ENCODE peak calls at places on chromosomes 3 and 15, in nine cellular contexts. M is sigmoid colon, K is A549, E is stomach, N is GM12878, G is SK-N-SH, S is K562, Z is HepG2, O is tibial nerve. Q is an unnamed sample. For H3K4me1, the result is how much of the 10 kb centered on the place peaks cover.

GRCh38 chr3:191356586-191357439 is 26.5 kb upstream of the UTS2B start:
- DNase-seq in K (no peak), Z (no peak), G (no peak), M (no peak), E (peak), O (no peak), S (no peak), N (no peak), Q (no peak)

GRCh38 chr15:76756371-76756770 is 148.8 kb downstream of the SCAPER start:
- DNase-seq in M (no peak), Z (no peak), E (no peak), N (no peak), G (no peak), S (no peak), K (no peak), O (no peak), Q (no peak)

GRCh38 chr3:71111784-71112440 is 471.6 kb downstream of the FOXP1 start:
- DNase-seq in O (no peak), N (no peak), Z (peak), K (no peak), G (no peak), E (no peak), S (no peak), M (no peak), Q (no peak)

GRCh38 chr3:116517308-116517707 is 72.0 kb upstream of the LSAMP start:
- DNase-seq in K (no peak), S (peak), E (no peak), M (no peak), N (no peak), O (no peak), G (no peak), Z (no peak), Q (no peak)

GRCh38 chr15:88918738-88919137 is 5.6 kb upstream of the MFGE8 start:
- DNase-seq in N (peak), Z (no peak), O (peak), M (no peak), G (no peak), S (no peak), K (no peak), E (peak), Q (no peak)

GRCh38 chr3:153210116-153210515 is 48.1 kb downstream of the RAP2B start:
- DNase-seq in Z (no peak), M (no peak), N (no peak), G (no peak), O (no peak), E (no peak), K (no peak), S (peak), Q (no peak)

GRCh38 chr3:177337548-177338331 is 140.5 kb upstream of the TBL1XR1 start:
- DNase-seq in G (no peak), S (no peak), O (no peak), M (no peak), E (no peak), K (no peak), Z (no peak), N (peak), Q (no peak)

GRCh38 chr15:38189651-38190280 is 62.9 kb upstream of the SPRED1 start:
- DNase-seq in G (no peak), N (no peak), M (no peak), E (no peak), Z (no peak), S (no peak), O (no peak), K (no peak), Q (no peak)

GRCh38 chr3:72327008-72327407 is 521.2 kb downstream of the SHQ1 start:
- DNase-seq in N (no peak), O (no peak), S (no peak), M (no peak), Z (no peak), E (no peak), K (no peak), G (no peak), Q (no peak)

GRCh38 chr3:53724566-53724965 is 121.7 kb downstream of the CHDH start:
- DNase-seq in Z (no peak), N (no peak), O (no peak), K (no peak), S (no peak), M (peak), G (no peak), E (no peak), Q (no peak)

GRCh38 chr15:70584838-70585706 is 178.3 kb downstream of the UACA start:
- DNase-seq in E (peak), K (peak), M (no peak), N (no peak), S (no peak), G (peak), O (no peak), Z (peak), Q (no peak)

GRCh38 chr3:174716956-174717355 is 142.2 kb upstream of the NAALADL2 start:
- DNase-seq in S (no peak), G (no peak), E (no peak), Z (no peak), N (no peak), M (no peak), O (no peak), K (no peak), Q (no peak)

GRCh38 chr3:147407107-147407494 is 758 bp upstream of the ZIC4 start:
- DNase-seq in N (no peak), G (no peak), Z (no peak), E (no peak), O (no peak), M (no peak), K (no peak), S (no peak), Q (no peak)

GRCh38 chr3:126018995-126019394 is 50.0 kb downstream of the ROPN1B start:
- DNase-seq in Z (no peak), E (no peak), K (no peak), S (no peak), O (no peak), G (no peak), M (no peak), N (no peak), Q (no peak)

GRCh38 chr15:25798207-25798931 is 64.8 kb downstream of the ATP10A start:
- DNase-seq in E (no peak), N (no peak), O (no peak), M (no peak), Z (no peak), G (peak), S (no peak), K (no peak), Q (no peak)

GRCh38 chr3:36409862-36410261 is 29.6 kb downstream of the STAC start:
- DNase-seq in M (no peak), N (no peak), S (no peak), G (no peak), Z (no peak), K (no peak), E (no peak), O (no peak), Q (no peak)

GRCh38 chr3:186821429-186822367 is 15.4 kb upstream of the RFC4 start:
- DNase-seq in S (peak), G (peak), N (no peak), Z (peak), K (no peak), E (no peak), O (no peak), M (no peak), Q (no peak)

GRCh38 chr3:69671082-69671952 is 67.9 kb upstream of the MITF start:
- DNase-seq in K (peak), E (no peak), O (peak), S (peak), G (peak), M (no peak), Z (peak), N (no peak), Q (no peak)

GRCh38 chr3:11600501-11601282 is 43.0 kb downstream of the VGLL4 start:
- DNase-seq in M (peak), K (peak), Z (peak), G (no peak), S (no peak), E (peak), N (no peak), O (no peak), Q (peak)

GRCh38 chr15:84734794-84735479 is 13.5 kb upstream of the ZNF592 start:
- DNase-seq in K (peak), E (peak), N (peak), S (peak), M (peak), G (no peak), O (peak), Z (peak), Q (no peak)

GRCh38 chr15:84740691-84741090 is 7.7 kb upstream of the ZNF592 start:
- DNase-seq in S (no peak), O (no peak), Z (no peak), G (no peak), N (no peak), M (no peak), E (no peak), K (no peak), Q (no peak)

GRCh38 chr15:84731774-84732173 is 15.8 kb upstream of the SEC11A start:
- DNase-seq in K (no peak), N (no peak), Z (no peak), O (no peak), M (no peak), S (no peak), G (no peak), E (no peak), Q (no peak)

GRCh38 chr15:84737005-84737404 is 11.4 kb upstream of the ZNF592 start:
- DNase-seq in N (no peak), M (no peak), S (no peak), G (no peak), Z (no peak), E (no peak), O (no peak), K (no peak), Q (no peak)

DNA sequence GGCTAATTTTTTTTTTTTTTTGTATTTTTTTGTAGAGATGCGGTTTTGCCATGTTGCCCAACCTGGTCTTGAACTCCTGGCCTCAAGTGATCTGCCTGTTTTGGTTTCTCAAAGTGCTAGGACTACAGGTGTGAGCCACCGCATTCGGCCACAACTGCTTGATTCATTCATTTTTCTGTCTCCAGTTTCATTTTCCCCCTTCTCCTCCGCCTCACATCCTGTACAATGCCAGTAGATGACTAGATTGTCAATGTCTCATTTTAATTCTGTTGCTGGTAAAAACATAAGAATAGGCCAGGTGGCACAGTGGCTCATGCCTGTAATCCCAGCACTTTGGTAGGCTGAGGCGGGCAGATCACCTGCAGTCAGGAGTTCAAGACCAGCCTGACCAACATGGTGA is 12.0 kb upstream of the ZNF592 start:
- DNase-seq in K (no peak), M (no peak), G (no peak), S (no peak), N (peak), E (no peak), O (no peak), Z (no peak), Q (no peak)
- TF ChIP-seq EP300 in K (no peak), M (no peak), G (no peak), S (no peak), N (peak), E (no peak), O (no peak), Z (no peak), Q (no peak)

GRCh38 chr3:30523366-30523765 is 83.0 kb upstream of the TGFBR2 start:
- DNase-seq in K (no peak), O (no peak), Z (no peak), G (no peak), N (no peak), S (no peak), M (no peak), E (no peak), Q (no peak)
- H3K4me1 ChIP-seq in K (under half), O (under half), Z (under half), G (under half), N (under half), S (under half), M (under half), E (under half), Q (under half)

GRCh38 chr3:62255758-62256157 is 117.6 kb downstream of the FEZF2 start:
- DNase-seq in G (no peak), M (no peak), K (no peak), E (no peak), O (no peak), Z (no peak), S (no peak), N (no peak), Q (no peak)

GRCh38 chr3:62261121-62261520 is 112.2 kb downstream of the FEZF2 start:
- DNase-seq in S (no peak), K (no peak), E (no peak), M (no peak), N (no peak), O (no peak), Z (no peak), G (no peak), Q (no peak)

GRCh38 chr3:62260655-62261054 is 112.7 kb downstream of the FEZF2 start:
- DNase-seq in O (no peak), N (no peak), M (no peak), E (no peak), K (no peak), Z (no peak), G (peak), S (no peak), Q (no peak)

GRCh38 chr3:62261800-62262199 is 111.5 kb downstream of the FEZF2 start:
- DNase-seq in E (no peak), O (no peak), K (no peak), S (no peak), M (no peak), G (no peak), N (no peak), Z (no peak), Q (no peak)

DNA sequence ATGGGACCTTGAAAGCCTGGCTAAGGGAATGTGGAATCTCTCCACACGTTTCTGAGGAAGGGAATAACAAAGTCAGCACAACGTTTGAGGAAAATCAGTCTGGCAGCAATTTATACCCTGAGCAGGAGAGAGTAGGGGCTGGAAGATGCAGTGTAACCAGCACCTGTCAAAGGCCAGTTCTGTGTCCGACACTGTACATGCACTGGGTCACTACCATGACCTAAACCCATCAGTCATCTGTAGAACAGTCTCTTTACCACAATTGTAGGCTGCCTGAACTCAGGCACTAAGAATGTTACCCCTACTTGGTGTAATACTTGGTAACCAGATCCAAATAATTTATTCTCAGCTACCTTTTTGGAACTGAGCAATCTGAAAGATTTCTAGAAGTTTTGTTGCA is 113.4 kb downstream of the FEZF2 start:
- DNase-seq in E (no peak), Z (no peak), M (no peak), S (no peak), N (no peak), O (no peak), G (no peak), K (no peak), Q (no peak)
- TF ChIP-seq EP300 in E (no peak), Z (no peak), M (no peak), S (no peak), N (no peak), O (no peak), G (no peak), K (no peak), Q (no peak)

GRCh38 chr3:124428372-124429128 is 301.7 kb upstream of the UMPS start:
- DNase-seq in O (no peak), M (no peak), S (no peak), G (no peak), E (no peak), K (no peak), N (no peak), Z (no peak), Q (no peak)
- H3K4me1 ChIP-seq in O (under half), M (under half), S (under half), G (under half), E (under half), K (under half), N (under half), Z (under half), Q (under half)

GRCh38 chr3:79038057-79038456 is 729.7 kb downstream of the ROBO1 start:
- DNase-seq in N (no peak), K (no peak), Z (no peak), S (no peak), O (no peak), G (no peak), M (no peak), E (no peak), Q (no peak)
- TF ChIP-seq EP300 in N (no peak), K (no peak), Z (no peak), S (no peak), O (no peak), G (no peak), M (no peak), E (no peak), Q (no peak)

DNA sequence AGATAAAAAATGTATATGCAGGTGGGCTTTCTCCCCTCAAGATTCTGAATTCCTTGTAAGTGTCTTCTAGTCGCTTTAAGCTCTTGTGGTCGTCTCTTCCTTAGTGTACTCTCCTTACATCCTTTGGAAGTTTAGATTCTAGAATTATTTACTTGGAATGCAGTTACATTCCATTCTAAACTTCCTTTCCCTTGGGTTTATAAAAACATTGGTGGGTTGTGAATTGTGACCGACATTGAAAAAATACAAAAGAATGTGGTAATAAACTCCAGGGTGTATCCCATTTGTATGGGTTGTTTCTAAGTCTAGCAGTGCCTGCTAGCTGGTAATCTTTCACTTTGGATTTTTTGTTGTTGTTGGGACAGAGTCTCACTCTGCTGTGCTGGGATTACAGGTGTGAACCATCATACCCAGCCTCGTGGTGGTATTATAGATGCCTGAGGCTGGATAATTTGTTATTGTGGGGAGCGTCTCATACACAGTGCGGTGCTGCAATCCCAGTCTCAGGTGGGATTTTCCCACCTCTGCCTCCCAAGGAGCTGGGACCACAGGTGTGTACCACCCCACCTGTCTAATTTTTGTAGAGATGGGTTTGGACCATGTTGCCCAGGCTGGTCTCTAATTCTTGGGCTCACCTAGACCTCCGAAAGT is 9.1 kb downstream of the CHD2 start:
- DNase-seq in G (no peak), N (no peak), O (no peak), Z (no peak), E (no peak), M (no peak), K (no peak), S (no peak), Q (no peak)
- H3K4me1 ChIP-seq in G (under half), N (under half), O (half or more), Z (half or more), E (half or more), M (half or more), K (half or more), S (under half), Q (under half)

DNA sequence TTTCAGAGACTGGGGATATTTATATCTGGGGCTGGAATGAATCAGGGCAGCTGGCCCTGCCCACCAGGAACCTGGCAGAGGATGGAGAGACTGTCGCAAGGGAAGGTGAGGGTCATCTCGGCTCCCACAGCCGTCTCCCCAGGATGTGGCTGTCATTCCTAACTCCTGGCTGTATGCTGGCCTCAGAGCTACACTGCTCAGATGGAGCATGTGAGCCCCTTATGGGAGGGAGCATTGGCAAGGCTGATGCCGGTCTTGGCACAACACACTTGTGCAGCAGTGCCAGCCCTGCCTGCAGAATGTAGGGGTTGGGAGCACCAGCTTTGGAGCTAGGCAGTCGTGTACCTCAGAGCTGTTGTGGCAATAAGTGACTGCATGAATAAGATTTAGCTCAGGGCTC is 5.2 kb downstream of the RCCD1 start:
- DNase-seq in O (no peak), K (no peak), Z (no peak), G (no peak), E (no peak), N (no peak), S (no peak), M (peak), Q (no peak)
- TF ChIP-seq EP300 in O (no peak), K (no peak), Z (no peak), G (no peak), E (no peak), N (no peak), S (no peak), M (no peak), Q (no peak)

GRCh38 chr3:23829242-23829934 is 23.6 kb downstream of the UBE2E1 start:
- DNase-seq in G (no peak), Z (no peak), O (no peak), N (peak), M (no peak), E (no peak), S (no peak), K (no peak), Q (no peak)

GRCh38 chr3:23831517-23832394 is 26.0 kb downstream of the UBE2E1 start:
- DNase-seq in O (no peak), M (no peak), S (no peak), E (no peak), K (no peak), G (no peak), Z (no peak), N (no peak), Q (no peak)

GRCh38 chr3:23832523-23832922 is 26.8 kb downstream of the UBE2E1 start:
- DNase-seq in M (no peak), K (no peak), G (no peak), O (no peak), N (no peak), S (no peak), Z (no peak), E (no peak), Q (no peak)

GRCh38 chr3:23834082-23834870 is 28.5 kb downstream of the UBE2E1 start:
- DNase-seq in E (no peak), M (no peak), S (no peak), Z (no peak), G (no peak), K (no peak), O (no peak), N (no peak), Q (no peak)

DNA sequence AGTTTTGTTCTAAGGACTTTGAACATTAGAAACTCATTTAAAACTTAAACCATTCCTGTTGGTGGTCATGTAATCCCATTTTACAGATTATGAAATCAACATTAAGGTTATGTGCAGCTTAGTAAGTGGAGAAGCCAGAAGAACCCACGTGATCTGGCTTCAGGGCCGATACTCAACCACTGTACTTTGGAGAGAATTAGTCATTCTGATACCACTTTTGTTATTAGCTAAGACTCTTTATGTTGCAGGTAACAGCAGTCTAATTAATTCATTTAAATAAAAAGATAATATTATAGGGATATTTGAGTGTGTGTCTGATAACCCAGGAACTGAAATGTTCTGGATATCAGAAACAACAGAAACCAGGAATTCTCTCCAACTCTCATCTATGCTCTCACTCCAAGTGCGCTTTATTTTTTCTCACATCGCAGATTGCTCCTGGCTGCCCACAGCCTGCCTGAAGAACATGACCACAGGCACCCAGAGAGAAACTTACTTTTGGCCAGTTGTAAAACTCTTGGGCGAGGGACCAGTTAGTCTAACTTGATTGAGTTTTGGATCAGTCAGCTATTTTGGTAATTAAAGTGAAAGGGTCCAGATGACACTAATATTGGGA is 25.2 kb downstream of the UBE2E1 start:
- DNase-seq in Z (no peak), K (no peak), G (no peak), N (peak), S (no peak), M (no peak), E (no peak), O (no peak), Q (no peak)
- H3K4me1 ChIP-seq in Z (under half), K (under half), G (under half), N (under half), S (under half), M (under half), E (half or more), O (half or more), Q (under half)

GRCh38 chr15:74043425-74044266 is 38.7 kb downstream of the GOLGA6A start:
- DNase-seq in M (no peak), S (no peak), G (no peak), K (no peak), Z (no peak), N (no peak), E (no peak), O (no peak), Q (no peak)
- TF ChIP-seq EP300 in M (no peak), S (no peak), G (no peak), K (no peak), Z (no peak), N (no peak), E (no peak), O (no peak), Q (no peak)

GRCh38 chr15:85405467-85405866 is 25.1 kb downstream of the AKAP13 start:
- DNase-seq in S (no peak), E (no peak), M (no peak), G (no peak), Z (no peak), O (no peak), K (no peak), N (no peak), Q (no peak)
- H3K4me1 ChIP-seq in S (under half), E (half or more), M (half or more), G (under half), Z (under half), O (half or more), K (half or more), N (half or more), Q (under half)